ENCODE peak calls at places on chromosomes 7 and 10, in six cellular contexts. K is GM12878, P is heart left ventricle, A is upper lobe of left lung, R is HepG2, G is HCT116. H is an unnamed sample.
A peak's percentile ranks its signal among the peaks of the same experiment; 100 is the strongest.

GRCh38 chr7:50347693-50348092 is 43.2 kb downstream of the IKZF1 start:
- ATAC-seq in A (no peak), K (no peak), G (no peak), R (no peak), P (no peak), H (no peak)

GRCh38 chr7:51118628-51119027 is 198.0 kb downstream of the COBL start:
- ATAC-seq in K (no peak), G (no peak), A (no peak), P (no peak), R (no peak), H (no peak)

GRCh38 chr7:47672267-47672920 is 90.5 kb upstream of the TNS3 start:
- ATAC-seq in P (no peak), A (no peak), R (no peak), G (no peak), K (no peak), H (no peak)

GRCh38 chr10:133279961-133280283 is 3.3 kb upstream of the ADAM8 start:
- ATAC-seq in P (peak; percentile 16), G (no peak), R (no peak), A (no peak), K (no peak), H (no peak)

GRCh38 chr7:55534916-55535636 is 37.2 kb downstream of the VOPP1 start:
- ATAC-seq in K (peak; percentile 42), A (no peak), R (peak; percentile 80), P (no peak), G (peak; percentile 22), H (no peak)

GRCh38 chr7:150564045-150564444 is 3.1 kb upstream of the GIMAP4 start:
- ATAC-seq in R (no peak), P (no peak), G (no peak), A (no peak), K (no peak), H (no peak)

GRCh38 chr7:74501298-74501697 is 47.6 kb downstream of the GTF2IRD1 start:
- ATAC-seq in R (no peak), A (no peak), P (peak; percentile 85), G (no peak), K (no peak), H (peak; percentile 57)

GRCh38 chr10:129110780-129111179 is 356.3 kb upstream of the MGMT start:
- ATAC-seq in G (no peak), R (no peak), P (no peak), A (no peak), K (no peak), H (no peak)

GRCh38 chr7:43585521-43585920 is 2.6 kb downstream of the STK17A start:
- ATAC-seq in G (no peak), A (no peak), R (no peak), K (no peak), P (no peak), H (no peak)

GRCh38 chr7:122316467-122317394 is 12.2 kb upstream of the FEZF1 start:
- ATAC-seq in G (no peak), P (no peak), R (peak; percentile 87), K (peak; percentile 27), A (no peak), H (peak; percentile 44)

GRCh38 chr10:17831326-17831725 is 22.2 kb downstream of the MRC1 start:
- ATAC-seq in K (no peak), R (no peak), P (no peak), A (no peak), G (no peak), H (no peak)

DNA sequence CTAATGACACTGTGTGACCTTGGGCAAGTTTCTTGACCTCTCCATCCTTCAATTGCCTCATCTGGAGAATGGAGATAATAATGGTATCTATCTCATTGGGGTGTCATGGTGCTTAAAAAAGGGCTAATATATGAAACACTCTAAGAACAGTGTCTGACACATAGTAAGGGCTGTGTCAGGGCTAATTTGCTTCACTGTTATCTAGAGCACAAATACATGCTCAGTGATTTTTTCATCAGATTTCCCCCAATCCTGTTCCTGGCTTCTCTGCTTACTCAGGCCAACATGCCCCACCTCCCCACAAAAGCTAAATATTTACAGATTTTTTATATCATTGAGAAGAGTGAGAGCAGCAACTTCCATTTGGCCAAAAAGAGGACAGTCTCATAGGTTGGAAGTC is 20.6 kb downstream of the WIPF3 start:
- ATAC-seq in K (no peak), P (no peak), A (no peak), R (no peak), G (no peak), H (no peak)
- TF ChIP-seq CTCF in K (no peak), P (no peak), A (no peak), R (no peak), G (no peak), H (no peak)

GRCh38 chr10:660413-660979 is 29.0 kb downstream of the DIP2C start:
- ATAC-seq in G (no peak), K (no peak), A (no peak), R (no peak), P (peak; percentile 78), H (no peak)
- TF ChIP-seq POLR2A in G (no peak), K (no peak), A (no peak), R (no peak), P (no peak), H (no peak)

GRCh38 chr10:44201656-44202055 is 183.2 kb downstream of the CXCL12 start:
- ATAC-seq in P (no peak), R (no peak), A (no peak), K (no peak), G (no peak), H (no peak)
- TF ChIP-seq CTCF in P (no peak), R (no peak), A (no peak), K (no peak), G (no peak), H (no peak)

GRCh38 chr7:131525820-131526219 is 30.6 kb downstream of the PODXL start:
- ATAC-seq in R (no peak), P (no peak), G (no peak), K (no peak), A (no peak), H (no peak)
- TF ChIP-seq POLR2A in R (no peak), P (no peak), G (no peak), K (no peak), A (no peak), H (no peak)

GRCh38 chr7:141668853-141669252 is 33.1 kb downstream of the DENND11 start:
- ATAC-seq in K (no peak), A (no peak), G (no peak), P (no peak), R (no peak), H (no peak)
- TF ChIP-seq CTCF in K (no peak), A (no peak), G (no peak), P (no peak), R (no peak), H (no peak)

GRCh38 chr7:155358066-155358947 is 60.6 kb downstream of the INSIG1 start:
- ATAC-seq in G (no peak), R (peak; percentile 23), K (no peak), P (no peak), A (no peak), H (no peak)

GRCh38 chr7:155356323-155357105 is 58.8 kb downstream of the INSIG1 start:
- ATAC-seq in G (peak; percentile 87), R (peak; percentile 66), K (peak; percentile 35), A (no peak), P (no peak), H (no peak)

GRCh38 chr7:155358948-155359712 is 61.5 kb downstream of the INSIG1 start:
- ATAC-seq in A (no peak), K (no peak), P (no peak), G (no peak), R (no peak), H (no peak)

GRCh38 chr7:155355745-155356144 is 58.1 kb downstream of the INSIG1 start:
- ATAC-seq in G (no peak), K (no peak), P (no peak), A (no peak), R (no peak), H (no peak)

DNA sequence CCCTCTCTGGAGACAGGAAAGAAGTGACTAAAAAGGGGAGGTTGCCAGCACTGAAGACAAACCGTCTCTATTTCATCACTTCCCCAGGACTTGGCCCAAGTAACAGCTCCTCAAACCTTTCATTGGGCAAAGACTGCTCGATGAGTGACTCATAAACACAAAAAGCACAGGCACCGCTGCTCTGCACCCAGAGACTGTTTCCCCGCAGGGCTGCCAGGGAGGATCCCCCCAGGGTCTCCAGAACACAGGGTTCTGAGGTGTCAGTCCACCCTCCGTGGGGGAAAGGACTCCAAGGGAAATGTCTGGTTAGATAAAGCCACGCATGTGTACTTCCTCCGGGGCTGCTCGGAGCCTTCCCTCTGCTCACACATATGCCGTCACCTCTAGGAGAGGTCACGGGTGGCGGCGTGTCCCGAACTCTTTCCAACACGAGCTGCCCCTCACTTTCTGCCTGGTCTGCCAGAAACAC is 59.9 kb downstream of the INSIG1 start:
- ATAC-seq in R (no peak), A (no peak), G (no peak), P (no peak), K (no peak), H (no peak)
- TF ChIP-seq POLR2A in R (no peak), A (no peak), G (no peak), P (no peak), K (no peak), H (no peak)

GRCh38 chr10:3932597-3933380 is 147.8 kb upstream of the KLF6 start:
- ATAC-seq in A (no peak), R (no peak), G (no peak), P (no peak), K (no peak), H (no peak)

GRCh38 chr10:3933733-3934132 is 148.7 kb upstream of the KLF6 start:
- ATAC-seq in G (no peak), P (no peak), K (no peak), R (no peak), A (no peak), H (no peak)

GRCh38 chr10:3935933-3936359 is 150.9 kb upstream of the KLF6 start:
- ATAC-seq in A (no peak), G (no peak), R (no peak), K (no peak), P (no peak), H (peak; percentile 34)

GRCh38 chr10:3936422-3937040 is 151.5 kb upstream of the KLF6 start:
- ATAC-seq in A (no peak), P (no peak), K (no peak), R (no peak), G (no peak), H (no peak)

DNA sequence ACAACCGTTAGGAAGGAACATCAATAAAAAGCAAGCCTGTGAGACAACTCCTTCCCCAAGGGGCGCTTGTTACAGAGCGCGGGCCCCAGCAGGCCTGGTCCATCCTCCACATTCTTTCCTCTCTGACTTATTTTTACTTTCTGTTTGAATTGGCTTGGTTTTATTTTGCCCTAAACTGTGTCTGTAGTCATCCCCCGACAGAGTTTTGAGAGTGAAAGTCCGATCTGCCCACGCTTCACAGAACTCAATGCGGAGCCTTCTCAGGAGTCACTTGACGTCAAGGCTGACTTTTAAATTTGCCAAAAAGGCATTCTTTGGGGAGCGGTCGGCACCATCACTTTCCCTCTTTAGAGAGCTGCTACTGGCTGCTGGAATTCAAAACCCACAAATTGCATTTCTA is 150.1 kb upstream of the KLF6 start:
- ATAC-seq in R (no peak), G (no peak), P (peak; percentile 86), A (no peak), K (peak; percentile 99), H (peak; percentile 34)
- TF ChIP-seq CTCF in R (no peak), G (no peak), P (no peak), A (no peak), K (peak; percentile 16), H (no peak)

H was measured in gastroesophageal sphincter.